ENCODE peak calls at places on chromosomes 3 and 15, in seven cellular contexts. Q is Peyer's patch, I is heart left ventricle, D is transverse colon, F is upper lobe of left lung, X is body of pancreas, Z is K562. E is an unnamed sample.

GRCh38 chr15:92521624-92522008 is 127.9 kb downstream of the ST8SIA2 start:
- DNase-seq in I (no peak), Q (peak; percentile 77), Z (peak; percentile 58), F (no peak), X (peak; percentile 85), D (peak; percentile 77), E (no peak)

GRCh38 chr15:89461386-89461785 is 35.0 kb downstream of the RHCG start:
- DNase-seq in D (no peak), I (no peak), F (no peak), X (no peak), Q (no peak), Z (no peak), E (no peak)

GRCh38 chr15:41417418-41417811 is 520 bp downstream of the RTF1 start:
- DNase-seq in F (no peak), I (no peak), X (no peak), Z (peak; percentile 59), Q (peak; percentile 55), D (peak; percentile 45), E (no peak)

GRCh38 chr3:185825379-185825638 is 467 bp upstream of the IGF2BP2 start:
- DNase-seq in X (no peak), I (no peak), D (no peak), Q (no peak), Z (no peak), F (no peak), E (no peak)

GRCh38 chr3:49842843-49843242 is 13.5 kb downstream of the TRAIP start:
- DNase-seq in Z (no peak), D (no peak), Q (no peak), I (peak; percentile 37), X (no peak), F (no peak), E (no peak)

GRCh38 chr15:46713045-46713444 is 1004.3 kb upstream of the SEMA6D start:
- DNase-seq in F (no peak), I (no peak), X (no peak), Q (no peak), D (no peak), Z (no peak), E (no peak)

GRCh38 chr3:145518639-145519038 is 642.3 kb downstream of the PLOD2 start:
- DNase-seq in F (no peak), Q (no peak), Z (no peak), X (no peak), I (no peak), D (no peak), E (no peak)

GRCh38 chr3:16658004-16658932 is 53.0 kb upstream of the DAZL start:
- DNase-seq in F (no peak), X (no peak), D (no peak), I (no peak), Z (peak; percentile 57), Q (no peak), E (no peak)

GRCh38 chr3:150412599-150413069 is 4.5 kb downstream of the TSC22D2 start:
- DNase-seq in X (no peak), Z (peak; percentile 64), Q (no peak), F (no peak), I (no peak), D (no peak), E (no peak)

GRCh38 chr15:63256433-63256884 is 20.9 kb upstream of the APH1B start:
- DNase-seq in X (no peak), Q (no peak), D (no peak), Z (no peak), I (no peak), F (no peak), E (no peak)

GRCh38 chr3:41701196-41701698 is 260.7 kb downstream of the ULK4 start:
- DNase-seq in Z (no peak), Q (no peak), X (no peak), F (no peak), D (no peak), I (no peak), E (no peak)

GRCh38 chr3:179811321-179812095 is 158.7 kb downstream of the USP13 start:
- DNase-seq in I (no peak), D (peak; percentile 12), Q (no peak), F (no peak), Z (peak; percentile 54), X (peak; percentile 51), E (no peak)

GRCh38 chr15:63018639-63019038 is 23.9 kb upstream of the TPM1 start:
- DNase-seq in X (no peak), Z (no peak), D (no peak), F (no peak), I (no peak), Q (no peak), E (no peak)

GRCh38 chr15:99729920-99730319 is 3.3 kb downstream of the LYSMD4 start:
- DNase-seq in X (no peak), Q (peak; percentile 47), F (no peak), D (no peak), Z (peak; percentile 27), I (no peak), E (no peak)

GRCh38 chr15:64354683-64355558 is 1.1 kb downstream of the CSNK1G1 start:
- DNase-seq in X (no peak), F (peak; percentile 45), Q (no peak), I (no peak), Z (peak; percentile 21), D (no peak), E (no peak)

GRCh38 chr3:133038089-133038730 is at the start of gene TMEM108:
- DNase-seq in X (peak; percentile 73), Z (peak; percentile 83), I (peak; percentile 82), Q (peak; percentile 69), D (peak; percentile 52), F (peak; percentile 95), E (no peak)

GRCh38 chr15:94476681-94477080 is 245.3 kb downstream of the MCTP2 start:
- DNase-seq in F (no peak), Z (no peak), Q (no peak), I (no peak), D (no peak), X (no peak), E (no peak)

GRCh38 chr3:55620361-55621025 is 133.4 kb upstream of the WNT5A start:
- DNase-seq in I (no peak), Q (no peak), F (no peak), Z (peak; percentile 2), D (no peak), X (no peak), E (no peak)

GRCh38 chr3:78967061-78967460 is 800.7 kb downstream of the ROBO1 start:
- DNase-seq in Z (no peak), F (no peak), Q (no peak), D (no peak), X (no peak), I (no peak), E (no peak)

GRCh38 chr15:76217867-76218217 is 93.4 kb downstream of the ETFA start:
- DNase-seq in I (no peak), Z (no peak), X (no peak), F (no peak), Q (no peak), D (no peak), E (no peak)

GRCh38 chr15:76222159-76222558 is 89.1 kb downstream of the ETFA start:
- DNase-seq in D (no peak), Q (no peak), F (no peak), X (no peak), I (no peak), Z (no peak), E (no peak)

GRCh38 chr15:76217029-76217866 is 94.0 kb downstream of the ETFA start:
- DNase-seq in I (no peak), Q (no peak), Z (no peak), D (no peak), F (no peak), X (no peak), E (no peak)

GRCh38 chr15:76223521-76223920 is 87.7 kb downstream of the ETFA start:
- DNase-seq in D (no peak), F (no peak), X (no peak), Z (no peak), Q (no peak), I (no peak), E (no peak)

GRCh38 chr15:76221085-76221767 is 90.0 kb downstream of the ETFA start:
- DNase-seq in D (no peak), Q (no peak), F (no peak), X (no peak), Z (no peak), I (no peak), E (no peak)
- H3K36me3 ChIP-seq in D (peaks cover 17% of the 10 kb centered on the region), Q (no peaks in the 10 kb centered on the region), F (peaks cover 23% of the 10 kb centered on the region), X (peaks cover 4% of the 10 kb centered on the region), Z (peaks cover 72% of the 10 kb centered on the region), I (peaks cover 46% of the 10 kb centered on the region), E (peaks cover 15% of the 10 kb centered on the region)

GRCh38 chr3:72847751-72848702 is at the start of gene SHQ1:
- DNase-seq in Z (peak; percentile 96), F (peak; percentile 94), D (peak; percentile 98), Q (peak; percentile 98), I (peak; percentile 98), X (peak; percentile 96), E (peak; percentile 93)
- TF ChIP-seq POLR2A in Z (peak; percentile 73), F (no peak), D (peak; percentile 25), Q (peak; percentile 37), I (peak; percentile 71), X (peak; percentile 53), E (no peak)

DNA sequence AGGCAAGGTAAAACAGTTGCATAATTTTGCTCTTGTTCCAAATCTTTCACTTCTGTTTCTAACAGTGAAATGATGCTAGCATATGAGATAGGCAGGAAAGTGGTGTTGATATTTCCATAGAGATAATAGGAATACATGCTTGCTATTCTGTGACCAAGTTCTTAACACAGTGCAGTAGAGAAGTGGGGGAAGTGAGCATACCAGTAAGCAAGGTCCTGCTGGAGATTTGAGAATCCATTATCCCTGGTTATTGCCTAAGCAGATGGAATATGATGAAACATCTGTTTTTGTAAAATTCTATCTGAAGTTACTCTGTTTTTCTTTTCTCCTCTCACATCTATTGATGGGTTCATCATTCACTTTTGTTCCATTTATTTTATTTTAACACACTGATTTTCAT is 28.7 kb downstream of the USP8 start:
- DNase-seq in F (no peak), I (no peak), D (no peak), X (no peak), Q (no peak), Z (no peak), E (no peak)
- H3K36me3 ChIP-seq in F (peaks cover 23% of the 10 kb centered on the region), I (peaks cover 54% of the 10 kb centered on the region), D (peaks cover 41% of the 10 kb centered on the region), X (peaks cover 2% of the 10 kb centered on the region), Q (no peaks in the 10 kb centered on the region), Z (peaks cover 55% of the 10 kb centered on the region), E (peaks cover 28% of the 10 kb centered on the region)

DNA sequence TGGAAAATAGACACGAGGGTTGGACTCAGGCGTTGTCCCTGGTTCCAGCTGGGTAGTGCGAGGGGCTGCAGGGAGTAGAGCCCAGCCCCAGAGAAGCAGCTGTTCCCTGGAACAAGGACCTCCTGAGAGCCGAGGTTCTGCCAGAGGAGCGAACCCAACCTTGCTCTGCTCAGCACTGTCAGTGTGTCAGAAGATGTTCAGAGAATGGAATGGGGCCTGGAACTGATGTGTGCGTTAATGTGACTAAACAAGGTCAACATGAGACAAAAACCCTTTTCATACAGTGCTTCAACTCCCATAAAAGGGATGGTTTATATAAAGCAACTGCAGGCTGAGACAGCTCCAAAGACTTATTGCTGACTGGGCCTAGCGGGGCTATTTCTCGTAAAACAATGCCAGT is 35.5 kb upstream of the HACD2 start:
- DNase-seq in I (no peak), Z (no peak), F (no peak), Q (no peak), X (no peak), D (peak; percentile 48), E (no peak)
- TF ChIP-seq POLR2A in I (no peak), Z (no peak), F (no peak), Q (no peak), X (no peak), D (peak; percentile 74), E (no peak)

E was measured in vagina.